ENCODE peak calls at places on chromosomes 16 and 17, in seven cellular contexts. One of them, this sample, is unnamed.

GRCh38 chr16:83402160-83402794 is 405.5 kb upstream of the HSBP1 start:
- DNase-seq in H1: no peak
- DNase-seq in IMR-90: peak; percentile 45
- DNase-seq in H9: no peak
- DNase-seq in mesendoderm: peak; percentile 13
- DNase-seq in mesenchymal stem cell: no peak
- DNase-seq in neuronal stem cell: no peak
- DNase-seq in this sample: no peak

GRCh38 chr16:56477096-56477878 is 25.9 kb downstream of the OGFOD1 start:
- DNase-seq in mesenchymal stem cell: peak; percentile 81
- DNase-seq in IMR-90: peak; percentile 93
- DNase-seq in mesendoderm: peak; percentile 50
- DNase-seq in H1: no peak
- DNase-seq in H9: no peak
- DNase-seq in neuronal stem cell: no peak
- DNase-seq in this sample: peak; percentile 57

GRCh38 chr16:25020112-25020591 is 5.0 kb upstream of the ARHGAP17 start:
- DNase-seq in H1: no peak
- DNase-seq in mesenchymal stem cell: no peak
- DNase-seq in neuronal stem cell: no peak
- DNase-seq in H9: no peak
- DNase-seq in IMR-90: no peak
- DNase-seq in mesendoderm: no peak
- DNase-seq in this sample: no peak

GRCh38 chr16:19382084-19382801 is 35.4 kb upstream of the TMC5 start:
- DNase-seq in H9: no peak
- DNase-seq in neuronal stem cell: no peak
- DNase-seq in mesendoderm: no peak
- DNase-seq in IMR-90: no peak
- DNase-seq in mesenchymal stem cell: no peak
- DNase-seq in H1: no peak
- DNase-seq in this sample: no peak

GRCh38 chr17:17297217-17297616 is 6.0 kb upstream of the NT5M start:
- DNase-seq in mesendoderm: no peak
- DNase-seq in H1: no peak
- DNase-seq in IMR-90: peak; percentile 62
- DNase-seq in H9: no peak
- DNase-seq in neuronal stem cell: no peak
- DNase-seq in mesenchymal stem cell: no peak
- DNase-seq in this sample: no peak

GRCh38 chr17:29710891-29711418 is 88.2 kb upstream of the CORO6 start:
- DNase-seq in H1: no peak
- DNase-seq in H9: no peak
- DNase-seq in mesendoderm: peak; percentile 65
- DNase-seq in mesenchymal stem cell: peak; percentile 91
- DNase-seq in neuronal stem cell: no peak
- DNase-seq in IMR-90: peak; percentile 56
- DNase-seq in this sample: peak; percentile 100

GRCh38 chr16:85220125-85220839 is 108.0 kb upstream of the CIBAR2 start:
- DNase-seq in mesendoderm: no peak
- DNase-seq in mesenchymal stem cell: peak; percentile 79
- DNase-seq in IMR-90: peak; percentile 85
- DNase-seq in neuronal stem cell: no peak
- DNase-seq in H1: no peak
- DNase-seq in H9: no peak
- DNase-seq in this sample: no peak

GRCh38 chr17:956905-957304 is 22.7 kb downstream of the NXN start:
- DNase-seq in IMR-90: no peak
- DNase-seq in H1: no peak
- DNase-seq in mesenchymal stem cell: peak; percentile 83
- DNase-seq in mesendoderm: no peak
- DNase-seq in H9: no peak
- DNase-seq in neuronal stem cell: no peak
- DNase-seq in this sample: peak; percentile 26

GRCh38 chr17:82388223-82388921 is 16.8 kb downstream of the UTS2R start:
- DNase-seq in H1: no peak
- DNase-seq in mesenchymal stem cell: no peak
- DNase-seq in IMR-90: no peak
- DNase-seq in mesendoderm: peak; percentile 5
- DNase-seq in H9: no peak
- DNase-seq in neuronal stem cell: no peak
- DNase-seq in this sample: no peak

GRCh38 chr16:89330177-89330856 is 112.8 kb downstream of the ZNF778 start:
- DNase-seq in H9: peak; percentile 67
- DNase-seq in H1: no peak
- DNase-seq in mesenchymal stem cell: peak; percentile 63
- DNase-seq in IMR-90: peak; percentile 52
- DNase-seq in neuronal stem cell: no peak
- DNase-seq in mesendoderm: peak; percentile 70
- DNase-seq in this sample: peak; percentile 81

GRCh38 chr16:6019490-6019991 is 921.9 kb upstream of the EEF2KMT start:
- DNase-seq in mesendoderm: peak; percentile 35
- DNase-seq in mesenchymal stem cell: no peak
- DNase-seq in H1: no peak
- DNase-seq in neuronal stem cell: peak; percentile 33
- DNase-seq in H9: peak; percentile 61
- DNase-seq in IMR-90: no peak
- DNase-seq in this sample: no peak

GRCh38 chr16:12758031-12758669 is 45.5 kb downstream of the CPPED1 start:
- DNase-seq in IMR-90: no peak
- DNase-seq in H1: no peak
- DNase-seq in H9: no peak
- DNase-seq in mesendoderm: peak; percentile 34
- DNase-seq in neuronal stem cell: no peak
- DNase-seq in mesenchymal stem cell: peak; percentile 8
- DNase-seq in this sample: peak; percentile 56

GRCh38 chr17:60311936-60312335 is 80.0 kb downstream of the USP32 start:
- DNase-seq in neuronal stem cell: no peak
- DNase-seq in IMR-90: peak; percentile 77
- DNase-seq in H9: no peak
- DNase-seq in mesenchymal stem cell: peak; percentile 38
- DNase-seq in mesendoderm: no peak
- DNase-seq in H1: no peak
- DNase-seq in this sample: no peak
- H3K18ac ChIP-seq in neuronal stem cell: no peak overlapping the region
- H3K18ac ChIP-seq in IMR-90: no peak overlapping the region
- H3K18ac ChIP-seq in H9: no peak overlapping the region
- H3K18ac ChIP-seq in mesenchymal stem cell: no peak overlapping the region
- H3K18ac ChIP-seq in mesendoderm: no peak overlapping the region
- H3K18ac ChIP-seq in H1: no peak overlapping the region
- H3K18ac ChIP-seq in this sample: no peak overlapping the region

DNA sequence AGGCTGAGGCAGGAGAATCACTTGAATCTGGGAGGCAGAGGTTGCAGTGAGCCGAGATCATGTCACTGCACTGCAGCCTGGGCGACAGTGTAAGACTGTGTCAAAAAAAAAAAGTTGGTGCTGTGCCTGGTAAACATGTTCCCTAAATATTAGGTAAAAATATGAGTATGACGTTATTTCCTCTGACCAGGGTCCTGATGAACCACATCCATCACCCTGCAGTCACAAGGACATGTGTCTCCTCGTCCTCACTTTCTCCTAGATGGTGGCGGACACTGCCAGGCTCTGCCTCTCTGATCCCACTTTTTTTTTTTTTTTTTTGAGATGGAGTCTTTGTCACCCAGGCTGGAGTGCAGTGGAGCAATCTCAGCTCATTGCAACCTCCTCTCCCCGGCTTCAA is 28.7 kb downstream of the LGALS9 start:
- DNase-seq in IMR-90: no peak
- DNase-seq in mesenchymal stem cell: no peak
- DNase-seq in H9: no peak
- DNase-seq in neuronal stem cell: no peak
- DNase-seq in H1: no peak
- DNase-seq in mesendoderm: no peak
- DNase-seq in this sample: no peak
- H3K18ac ChIP-seq in IMR-90: no peak overlapping the region
- H3K18ac ChIP-seq in mesenchymal stem cell: no peak overlapping the region
- H3K18ac ChIP-seq in H9: no peak overlapping the region
- H3K18ac ChIP-seq in neuronal stem cell: no peak overlapping the region
- H3K18ac ChIP-seq in H1: no peak overlapping the region
- H3K18ac ChIP-seq in mesendoderm: no peak overlapping the region
- H3K18ac ChIP-seq in this sample: no peak overlapping the region

DNA sequence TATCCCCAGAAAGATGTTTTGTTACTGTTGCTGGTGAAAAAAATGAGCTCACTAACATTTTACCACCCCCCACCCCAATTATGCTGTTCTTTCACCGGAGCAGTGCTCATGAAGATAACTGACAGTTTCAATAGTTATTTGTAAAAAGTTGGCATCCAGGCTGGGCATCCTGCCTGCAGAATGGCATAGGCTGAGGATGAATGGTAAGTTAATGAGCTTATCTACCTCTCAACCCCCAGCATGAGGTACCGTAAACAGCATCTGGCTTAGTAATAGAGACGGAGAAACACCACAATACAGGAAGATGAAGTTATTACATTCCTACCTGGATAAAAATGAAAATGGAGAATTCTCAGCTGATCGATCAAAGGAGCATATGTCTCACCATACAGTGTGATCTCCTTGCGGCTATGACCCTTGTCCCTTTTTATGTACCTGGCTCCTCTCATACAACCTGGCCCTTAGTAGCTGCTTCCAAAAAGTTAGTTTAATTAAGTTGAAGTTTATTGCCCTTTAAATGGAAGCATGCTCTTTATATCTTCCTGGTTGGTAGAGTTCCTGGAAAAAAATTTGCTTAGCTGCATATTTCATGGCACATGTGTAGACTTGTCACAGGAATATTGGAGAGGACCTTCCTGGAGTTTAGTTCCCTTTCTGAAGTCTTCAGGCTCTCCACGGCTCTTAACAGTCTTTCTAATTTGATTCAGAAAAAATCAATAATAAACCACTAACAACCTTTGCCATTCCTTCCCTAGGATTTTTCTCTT is 61.2 kb upstream of the MPHOSPH6 start:
- DNase-seq in mesendoderm: no peak
- DNase-seq in IMR-90: no peak
- DNase-seq in H9: no peak
- DNase-seq in mesenchymal stem cell: no peak
- DNase-seq in H1: no peak
- DNase-seq in neuronal stem cell: no peak
- DNase-seq in this sample: no peak
- H3K18ac ChIP-seq in mesendoderm: no peak overlapping the region
- H3K18ac ChIP-seq in IMR-90: no peak overlapping the region
- H3K18ac ChIP-seq in H9: no peak overlapping the region
- H3K18ac ChIP-seq in mesenchymal stem cell: no peak overlapping the region
- H3K18ac ChIP-seq in H1: no peak overlapping the region
- H3K18ac ChIP-seq in neuronal stem cell: no peak overlapping the region
- H3K18ac ChIP-seq in this sample: no peak overlapping the region

DNA sequence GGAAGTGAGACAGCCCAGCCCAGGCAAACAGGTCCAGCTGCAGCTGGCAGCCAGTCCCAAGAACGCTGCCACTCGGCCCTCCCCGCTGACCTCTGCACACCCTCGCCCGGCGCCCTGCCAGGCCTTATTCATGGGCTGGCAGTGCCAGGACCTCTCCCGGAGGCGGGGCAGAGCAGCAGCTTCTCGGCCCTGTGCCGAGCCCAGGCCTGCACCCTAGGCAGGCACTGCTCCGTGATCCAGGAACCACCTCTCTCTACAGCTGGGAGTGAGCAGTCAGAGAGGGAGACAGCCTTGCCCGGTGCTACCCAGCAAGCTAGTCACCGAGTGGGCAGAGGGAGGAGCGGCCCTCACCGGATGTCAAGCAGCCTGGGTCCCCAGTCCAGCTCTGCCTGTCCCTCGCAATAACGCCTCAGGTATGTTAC is 79.9 kb upstream of the CBX4 start:
- DNase-seq in H1: no peak
- DNase-seq in IMR-90: no peak
- DNase-seq in mesendoderm: no peak
- DNase-seq in mesenchymal stem cell: no peak
- DNase-seq in H9: no peak
- DNase-seq in neuronal stem cell: no peak
- DNase-seq in this sample: no peak
- H3K18ac ChIP-seq in H1: no peak overlapping the region
- H3K18ac ChIP-seq in IMR-90: no peak overlapping the region
- H3K18ac ChIP-seq in mesendoderm: no peak overlapping the region
- H3K18ac ChIP-seq in mesenchymal stem cell: no peak overlapping the region
- H3K18ac ChIP-seq in H9: no peak overlapping the region
- H3K18ac ChIP-seq in neuronal stem cell: peak overlapping the region; percentile 65
- H3K18ac ChIP-seq in this sample: no peak overlapping the region

DNA sequence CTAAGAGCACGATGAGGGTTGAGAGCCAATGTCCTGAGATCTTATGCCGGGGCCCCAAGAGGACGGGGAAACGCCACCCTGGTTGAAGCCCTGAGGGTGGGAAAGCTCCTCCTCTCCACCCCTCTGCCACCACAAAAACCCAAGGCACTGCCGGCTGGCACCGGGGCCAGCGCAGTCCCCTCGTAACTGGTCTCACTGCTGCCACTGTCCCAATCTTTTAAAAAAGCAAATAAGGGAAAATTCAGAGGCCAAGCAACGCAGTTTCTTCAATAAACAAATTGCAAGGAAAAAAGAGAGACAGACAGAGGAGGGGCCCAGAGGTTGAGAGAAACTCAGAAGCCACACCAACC is 6.7 kb downstream of the GRIN2C start:
- DNase-seq in mesendoderm: no peak
- DNase-seq in mesenchymal stem cell: no peak
- DNase-seq in neuronal stem cell: no peak
- DNase-seq in H1: no peak
- DNase-seq in H9: no peak
- DNase-seq in IMR-90: no peak
- DNase-seq in this sample: no peak
- H3K18ac ChIP-seq in mesendoderm: peak overlapping the region; percentile 7
- H3K18ac ChIP-seq in mesenchymal stem cell: no peak overlapping the region
- H3K18ac ChIP-seq in neuronal stem cell: peak overlapping the region; percentile 96
- H3K18ac ChIP-seq in H1: peak overlapping the region; percentile 48
- H3K18ac ChIP-seq in H9: no peak overlapping the region
- H3K18ac ChIP-seq in IMR-90: no peak overlapping the region
- H3K18ac ChIP-seq in this sample: no peak overlapping the region

DNA sequence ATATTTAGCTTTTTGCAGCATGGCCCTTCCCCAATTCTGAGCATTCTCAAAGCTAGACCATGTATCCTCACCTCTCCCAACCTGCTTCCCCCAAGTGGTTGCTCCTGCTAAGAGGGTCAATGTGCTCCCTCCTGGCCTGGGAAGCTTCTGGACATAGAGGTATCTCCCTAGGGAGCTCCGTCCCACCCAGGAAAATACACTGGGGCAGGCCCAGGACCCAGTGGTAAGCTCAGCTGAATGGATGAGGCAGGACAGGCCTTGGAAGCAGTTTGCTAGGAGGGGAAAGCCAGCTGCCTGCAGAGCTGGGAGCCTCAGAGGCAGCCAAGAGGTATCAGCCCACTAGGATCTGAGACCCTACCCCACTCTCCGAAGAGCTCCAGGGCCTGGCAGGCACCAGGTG is 1721.6 kb downstream of the TP53TG3F start:
- DNase-seq in H1: no peak
- DNase-seq in mesenchymal stem cell: no peak
- DNase-seq in mesendoderm: no peak
- DNase-seq in neuronal stem cell: no peak
- DNase-seq in H9: no peak
- DNase-seq in IMR-90: no peak
- DNase-seq in this sample: no peak
- H3K18ac ChIP-seq in H1: no peak overlapping the region
- H3K18ac ChIP-seq in mesenchymal stem cell: no peak overlapping the region
- H3K18ac ChIP-seq in mesendoderm: no peak overlapping the region
- H3K18ac ChIP-seq in neuronal stem cell: no peak overlapping the region
- H3K18ac ChIP-seq in H9: no peak overlapping the region
- H3K18ac ChIP-seq in IMR-90: no peak overlapping the region
- H3K18ac ChIP-seq in this sample: no peak overlapping the region

This sample was measured in trophoblast cell.